ENCODE peak calls at places on chromosomes 12 and 14, in eight cellular contexts. H, E, L, D, J, V, U and T are unnamed samples.

GRCh38 chr12:116015525-116015924 is 262.0 kb downstream of the MED13L start:
- DNase-seq in H (no peak), E (peak), L (peak), D (no peak), J (peak), V (no peak), U (peak), T (peak)

GRCh38 chr14:63248211-63248610 is 44.0 kb downstream of the RHOJ start:
- DNase-seq in H (no peak), E (no peak), L (no peak), D (no peak), J (no peak), V (no peak), U (peak), T (peak)

GRCh38 chr14:35482994-35483515 is 50.9 kb upstream of the INSM2 start:
- DNase-seq in H (no peak), E (no peak), L (no peak), D (no peak), J (peak), V (no peak), U (no peak), T (no peak)

GRCh38 chr14:67487332-67487731 is 1.2 kb downstream of the TMEM229B start:
- DNase-seq in H (no peak), E (peak), L (no peak), D (no peak), J (no peak), V (no peak), U (no peak), T (no peak)

GRCh38 chr12:116803018-116803736 is 65.1 kb downstream of the RNFT2 start:
- DNase-seq in H (no peak), E (no peak), L (no peak), D (no peak), J (no peak), V (no peak), U (no peak), T (no peak)

GRCh38 chr12:16350682-16351081 is 3.2 kb downstream of the MGST1 start:
- DNase-seq in H (peak), E (no peak), L (peak), D (no peak), J (peak), V (no peak), U (peak), T (peak)

GRCh38 chr14:105890474-105891220 is 364.3 kb downstream of the TMEM121 start:
- DNase-seq in H (peak), E (no peak), L (no peak), D (no peak), J (no peak), V (peak), U (no peak), T (no peak)

GRCh38 chr14:93219103-93219726 is 12.2 kb downstream of the UBR7 start:
- DNase-seq in H (no peak), E (peak), L (no peak), D (peak), J (peak), V (no peak), U (peak), T (peak)

GRCh38 chr14:90139199-90139598 is 77.4 kb downstream of the KCNK13 start:
- DNase-seq in H (no peak), E (no peak), L (no peak), D (no peak), J (no peak), V (no peak), U (no peak), T (no peak)

GRCh38 chr14:71166434-71166833 is 259.2 kb downstream of the PCNX1 start:
- DNase-seq in H (no peak), E (peak), L (peak), D (peak), J (peak), V (no peak), U (peak), T (peak)

GRCh38 chr12:52086366-52086765 is 6.9 kb downstream of the SMIM41 start:
- DNase-seq in H (no peak), E (no peak), L (no peak), D (no peak), J (peak), V (peak), U (peak), T (no peak)

GRCh38 chr14:85439696-85440328 is 90.1 kb upstream of the FLRT2 start:
- DNase-seq in H (no peak), E (no peak), L (no peak), D (no peak), J (no peak), V (no peak), U (peak), T (peak)

GRCh38 chr14:55125403-55125802 is 3.6 kb upstream of the LGALS3 start:
- DNase-seq in H (no peak), E (no peak), L (no peak), D (no peak), J (no peak), V (no peak), U (no peak), T (no peak)

GRCh38 chr12:45415393-45415817 is 199.5 kb downstream of the ANO6 start:
- DNase-seq in H (peak), E (peak), L (peak), D (no peak), J (peak), V (peak), U (peak), T (peak)

GRCh38 chr14:68947802-68948201 is 31.3 kb downstream of the ACTN1 start:
- DNase-seq in H (peak), E (no peak), L (no peak), D (no peak), J (peak), V (no peak), U (no peak), T (peak)

GRCh38 chr12:45612044-45612794 is 117.3 kb upstream of the ARID2 start:
- DNase-seq in H (no peak), E (no peak), L (no peak), D (no peak), J (peak), V (no peak), U (peak), T (peak)

GRCh38 chr14:42090122-42090521 is 483.4 kb downstream of the LRFN5 start:
- DNase-seq in H (no peak), E (no peak), L (no peak), D (no peak), J (peak), V (no peak), U (no peak), T (no peak)

GRCh38 chr12:110498984-110499706 is 2.8 kb downstream of the VPS29 start:
- DNase-seq in H (no peak), E (no peak), L (no peak), D (no peak), J (peak), V (no peak), U (peak), T (peak)

GRCh38 chr12:44876554-44877275 is 600 bp upstream of the NELL2 start:
- DNase-seq in H (no peak), E (peak), L (no peak), D (peak), J (peak), V (no peak), U (peak), T (peak)

GRCh38 chr12:131139363-131140068 is 185.8 kb downstream of the ADGRD1 start:
- DNase-seq in H (no peak), E (no peak), L (no peak), D (no peak), J (no peak), V (peak), U (no peak), T (no peak)

GRCh38 chr12:15788266-15789214 is 648 bp downstream of the EPS8 start:
- DNase-seq in H (peak), E (no peak), L (no peak), D (peak), J (peak), V (peak), U (peak), T (peak)

GRCh38 chr14:51295666-51296263 is 55.7 kb downstream of the TMX1 start:
- DNase-seq in H (no peak), E (no peak), L (no peak), D (no peak), J (peak), V (no peak), U (no peak), T (peak)

GRCh38 chr12:92056290-92056689 is 89.4 kb downstream of the BTG1 start:
- DNase-seq in H (no peak), E (no peak), L (no peak), D (no peak), J (no peak), V (no peak), U (no peak), T (no peak)

GRCh38 chr14:28375295-28375694 is 391.3 kb upstream of the FOXG1 start:
- DNase-seq in H (no peak), E (no peak), L (no peak), D (peak), J (peak), V (no peak), U (peak), T (peak)

GRCh38 chr12:93453633-93454032 is 11.9 kb upstream of the UBE2N start:
- DNase-seq in H (no peak), E (no peak), L (no peak), D (no peak), J (peak), V (no peak), U (peak), T (peak)

GRCh38 chr12:66776974-66777373 is 98.1 kb upstream of the GRIP1 start:
- DNase-seq in H (no peak), E (no peak), L (no peak), D (no peak), J (no peak), V (no peak), U (no peak), T (no peak)

GRCh38 chr14:83260751-83261150 is 1727.1 kb upstream of the SEL1L start:
- DNase-seq in H (no peak), E (no peak), L (no peak), D (no peak), J (no peak), V (no peak), U (no peak), T (no peak)

GRCh38 chr12:64810831-64811230 is 13.6 kb upstream of the TBC1D30 start:
- DNase-seq in H (no peak), E (no peak), L (no peak), D (no peak), J (peak), V (no peak), U (no peak), T (no peak)

DNA sequence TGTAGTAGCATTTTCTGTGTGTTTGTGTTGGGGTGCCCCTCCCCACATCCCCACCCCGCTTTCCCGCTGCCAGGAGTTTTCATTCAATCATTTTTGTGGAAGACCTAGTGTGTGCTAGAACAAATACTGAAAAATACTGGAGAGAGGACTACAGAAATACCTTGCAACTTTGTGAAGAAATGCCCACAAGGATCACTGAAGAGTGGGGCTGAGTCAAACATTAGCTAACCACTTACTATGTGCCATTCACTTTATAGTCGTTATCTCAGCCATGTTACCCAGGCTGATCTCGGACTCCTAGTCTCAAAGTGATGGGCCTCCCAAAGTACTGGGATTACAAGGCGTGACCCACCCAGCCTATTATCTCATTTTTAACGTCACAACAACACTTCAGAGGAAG is 559 bp upstream of the LMBR1L start:
- DNase-seq in H (no peak), E (no peak), L (no peak), D (no peak), J (no peak), V (no peak), U (peak), T (no peak)
- H3K4me3 ChIP-seq in H (peak), E (peak), L (peak), D (peak), J (peak), V (no peak), U (peak), T (peak)

GRCh38 chr12:122866379-122866778 is 29.5 kb downstream of the VPS37B start:
- DNase-seq in H (no peak), E (no peak), L (no peak), D (no peak), J (no peak), V (peak), U (no peak), T (no peak)
- H3K4me3 ChIP-seq in H (no peak), E (no peak), L (no peak), D (no peak), J (no peak), V (no peak), U (no peak), T (no peak)

GRCh38 chr12:32681272-32681671 is 2.2 kb downstream of the DNM1L start:
- DNase-seq in H (no peak), E (no peak), L (no peak), D (no peak), J (no peak), V (no peak), U (no peak), T (no peak)
- H3K4me3 ChIP-seq in H (no peak), E (peak), L (peak), D (no peak), J (peak), V (no peak), U (peak), T (no peak)

GRCh38 chr12:68361953-68362352 is 29.8 kb upstream of the MDM1 start:
- DNase-seq in H (no peak), E (no peak), L (no peak), D (no peak), J (no peak), V (no peak), U (no peak), T (no peak)
- H3K4me3 ChIP-seq in H (no peak), E (no peak), L (no peak), D (no peak), J (no peak), V (no peak), U (no peak), T (no peak)